ENCODE peak calls at places on chromosomes 12 and 14, in five cellular contexts. V, F, Z, T and K are unnamed samples.
A peak's percentile ranks its signal among the peaks of the same experiment; 100 is the strongest.

GRCh38 chr12:108670066-108670631 is 36.5 kb upstream of the SELPLG start:
- DNase-seq in V (no peak), F (no peak), Z (no peak), T (no peak), K (no peak)

GRCh38 chr12:131803995-131804521 is 24.1 kb upstream of the MMP17 start:
- DNase-seq in V (no peak), F (no peak), Z (peak; percentile 31), T (peak; percentile 75), K (no peak)

GRCh38 chr14:72444701-72445100 is 449.2 kb downstream of the DPF3 start:
- DNase-seq in V (no peak), F (no peak), Z (peak; percentile 95), T (no peak), K (no peak)

GRCh38 chr14:90645842-90646443 is 170.3 kb downstream of the TTC7B start:
- DNase-seq in V (no peak), F (no peak), Z (peak; percentile 84), T (no peak), K (peak; percentile 47)

GRCh38 chr12:3155710-3156386 is 78.7 kb downstream of the TSPAN9 start:
- DNase-seq in V (no peak), F (no peak), Z (no peak), T (no peak), K (no peak)

GRCh38 chr12:127290251-127290650 is 976.7 kb upstream of the TMEM132C start:
- DNase-seq in V (no peak), F (no peak), Z (no peak), T (no peak), K (no peak)

GRCh38 chr12:6434205-6435180 is 10.3 kb upstream of the CD27 start:
- DNase-seq in V (no peak), F (no peak), Z (no peak), T (no peak), K (no peak)

GRCh38 chr14:31027847-31028246 is 1.7 kb upstream of the STRN3 start:
- DNase-seq in V (no peak), F (peak; percentile 32), Z (no peak), T (peak; percentile 37), K (no peak)

GRCh38 chr14:23568600-23569310 is 1.2 kb upstream of the AP1G2 start:
- DNase-seq in V (no peak), F (peak; percentile 65), Z (peak; percentile 41), T (peak; percentile 28), K (no peak)

GRCh38 chr12:72296389-72296788 is 24.2 kb downstream of the TRHDE start:
- DNase-seq in V (no peak), F (no peak), Z (peak; percentile 95), T (peak; percentile 47), K (peak; percentile 18)

GRCh38 chr14:74638970-74639369 is 26.9 kb upstream of the LTBP2 start:
- DNase-seq in V (no peak), F (no peak), Z (no peak), T (no peak), K (no peak)

GRCh38 chr12:65584041-65584440 is 240.2 kb upstream of the HMGA2 start:
- DNase-seq in V (no peak), F (no peak), Z (no peak), T (no peak), K (no peak)

GRCh38 chr14:41615011-41615595 is 8.4 kb downstream of the LRFN5 start:
- DNase-seq in V (no peak), F (no peak), Z (no peak), T (peak; percentile 22), K (no peak)

GRCh38 chr12:67663121-67663520 is 14.6 kb downstream of the DYRK2 start:
- DNase-seq in V (no peak), F (no peak), Z (no peak), T (peak; percentile 89), K (no peak)

GRCh38 chr14:36820111-36820709 is 158.6 kb downstream of the PAX9 start:
- DNase-seq in V (no peak), F (no peak), Z (peak; percentile 91), T (peak; percentile 9), K (no peak)

GRCh38 chr12:22858849-22859569 is 234.0 kb downstream of the ETNK1 start:
- DNase-seq in V (no peak), F (no peak), Z (peak; percentile 5), T (peak; percentile 47), K (peak; percentile 6)

GRCh38 chr12:26918321-26919215 is 19.2 kb downstream of the INTS13 start:
- DNase-seq in V (no peak), F (no peak), Z (no peak), T (peak; percentile 19), K (no peak)

GRCh38 chr14:96635850-96636249 is 133.7 kb downstream of the PAPOLA start:
- DNase-seq in V (no peak), F (peak; percentile 1), Z (peak; percentile 19), T (no peak), K (no peak)

GRCh38 chr12:116206828-116207227 is 70.7 kb downstream of the MED13L start:
- DNase-seq in V (no peak), F (no peak), Z (no peak), T (no peak), K (no peak)

GRCh38 chr12:42691991-42692557 is 102.5 kb upstream of the PRICKLE1 start:
- DNase-seq in V (peak; percentile 66), F (no peak), Z (no peak), T (no peak), K (no peak)

GRCh38 chr14:22319526-22320352 is 269.3 kb downstream of the DAD1 start:
- DNase-seq in V (peak; percentile 50), F (peak; percentile 30), Z (peak; percentile 89), T (peak; percentile 68), K (peak; percentile 80)

GRCh38 chr12:27940756-27941402 is 31.7 kb downstream of the PTHLH start:
- DNase-seq in V (peak; percentile 78), F (peak; percentile 69), Z (peak; percentile 96), T (peak; percentile 76), K (peak; percentile 81)

GRCh38 chr12:125804660-125805059 is 739.4 kb downstream of the AACS start:
- DNase-seq in V (no peak), F (no peak), Z (no peak), T (no peak), K (no peak)

GRCh38 chr12:95371571-95371970 is 102.4 kb upstream of the METAP2 start:
- DNase-seq in V (no peak), F (no peak), Z (no peak), T (peak; percentile 15), K (no peak)

GRCh38 chr12:53052419-53053222 is 2.8 kb downstream of the TNS2 start:
- DNase-seq in V (no peak), F (no peak), Z (peak; percentile 72), T (peak; percentile 90), K (peak; percentile 65)

GRCh38 chr12:47740536-47741339 is 15.4 kb upstream of the ENDOU start:
- DNase-seq in V (no peak), F (peak; percentile 31), Z (no peak), T (no peak), K (no peak)

GRCh38 chr12:12804432-12804886 is 8.7 kb upstream of the DDX47 start:
- DNase-seq in V (no peak), F (no peak), Z (peak; percentile 94), T (peak; percentile 96), K (peak; percentile 35)

GRCh38 chr14:58216544-58216943 is 16.6 kb downstream of the ACTR10 start:
- DNase-seq in V (no peak), F (no peak), Z (no peak), T (peak; percentile 15), K (no peak)

GRCh38 chr14:103727313-103728000 is 11.8 kb downstream of the ZFYVE21 start:
- DNase-seq in V (no peak), F (no peak), Z (no peak), T (no peak), K (no peak)

GRCh38 chr12:116202940-116203339 is 74.6 kb downstream of the MED13L start:
- DNase-seq in V (no peak), F (no peak), Z (no peak), T (peak; percentile 37), K (peak; percentile 7)

GRCh38 chr12:129467749-129468148 is 436.1 kb downstream of the TMEM132D start:
- DNase-seq in V (no peak), F (no peak), Z (no peak), T (no peak), K (no peak)

GRCh38 chr12:129467289-129467688 is 436.5 kb downstream of the TMEM132D start:
- DNase-seq in V (no peak), F (no peak), Z (no peak), T (no peak), K (no peak)
- TF ChIP-seq EZH2phosphoT487 in V (no peak), F (no peak), Z (no peak), T (no peak), K (no peak)

DNA sequence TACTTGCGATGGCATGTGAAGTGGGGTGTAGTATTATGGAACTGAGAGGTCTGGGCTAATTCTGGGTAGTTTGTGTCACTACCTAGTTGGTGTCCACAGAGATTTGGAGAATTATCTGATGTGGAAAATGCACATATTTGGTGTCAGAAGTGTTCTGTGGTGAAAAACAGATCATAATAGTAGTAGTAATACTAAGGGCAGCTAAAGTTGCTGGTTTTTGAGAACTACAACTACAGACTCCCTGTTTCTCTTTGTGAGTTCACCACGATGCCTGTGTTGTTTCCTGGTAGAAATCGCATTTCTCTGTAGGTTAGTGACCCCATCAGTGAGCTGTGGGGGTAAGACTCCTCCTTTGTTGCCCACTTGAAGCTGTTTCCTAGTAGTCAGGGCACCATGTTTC is 206.5 kb downstream of the FUT8 start:
- DNase-seq in V (no peak), F (no peak), Z (no peak), T (no peak), K (no peak)
- H3K4me2 ChIP-seq in V (no peak overlapping the region), F (no peak overlapping the region), Z (no peak overlapping the region), T (no peak overlapping the region), K (no peak overlapping the region)

GRCh38 chr14:49593016-49593415 is 5.7 kb upstream of the LRR1 start:
- DNase-seq in V (no peak), F (no peak), Z (peak; percentile 83), T (no peak), K (no peak)
- TF ChIP-seq EZH2phosphoT487 in V (no peak), F (no peak), Z (no peak), T (no peak), K (no peak)

GRCh38 chr12:38771871-38772270 is 133.5 kb downstream of the CPNE8 start:
- DNase-seq in V (peak; percentile 80), F (no peak), Z (no peak), T (no peak), K (no peak)
- H3K4me2 ChIP-seq in V (peak overlapping the region; percentile 20), F (no peak overlapping the region), Z (no peak overlapping the region), T (no peak overlapping the region), K (no peak overlapping the region)

GRCh38 chr14:61645247-61645646 is 50.1 kb upstream of the HIF1A start:
- DNase-seq in V (no peak), F (peak; percentile 8), Z (no peak), T (no peak), K (no peak)

GRCh38 chr14:61642246-61642982 is 52.9 kb upstream of the HIF1A start:
- DNase-seq in V (no peak), F (no peak), Z (peak; percentile 70), T (peak; percentile 90), K (no peak)

GRCh38 chr14:61644834-61645233 is 50.5 kb upstream of the HIF1A start:
- DNase-seq in V (no peak), F (peak; percentile 62), Z (peak; percentile 53), T (peak; percentile 20), K (no peak)

GRCh38 chr14:61644185-61644584 is 51.1 kb upstream of the HIF1A start:
- DNase-seq in V (no peak), F (no peak), Z (no peak), T (no peak), K (no peak)

DNA sequence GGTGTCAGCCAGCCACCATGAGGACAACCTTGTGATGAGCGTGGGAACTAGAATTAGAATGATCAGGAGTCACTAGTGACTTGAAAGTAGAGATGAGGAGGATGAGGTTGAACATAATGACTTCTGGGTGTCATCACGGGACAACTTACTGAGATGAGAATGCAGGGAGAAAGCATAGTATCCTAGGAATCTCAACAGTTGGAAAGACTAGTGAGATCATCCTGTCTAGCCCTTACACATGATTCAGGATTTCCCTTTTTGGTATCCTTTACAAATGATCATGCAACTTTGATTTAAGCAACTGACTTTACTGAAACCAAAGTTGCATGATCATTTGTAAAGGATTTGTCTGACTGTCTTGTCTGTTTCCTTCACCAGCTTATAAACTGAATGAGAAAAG is 51.8 kb upstream of the HIF1A start:
- DNase-seq in V (no peak), F (no peak), Z (no peak), T (peak; percentile 91), K (no peak)
- TF ChIP-seq EZH2phosphoT487 in V (no peak), F (no peak), Z (no peak), T (no peak), K (no peak)